ENCODE peak calls at places on chromosomes 11 and 22, in ten cellular contexts. One of them, this sample, is unnamed.

GRCh38 chr11:66874232-66874631 is 17.4 kb downstream of the LRFN4 start:
- DNase-seq in HCT116: no peak
- DNase-seq in esophagus muscularis mucosa: no peak
- DNase-seq in cardiac muscle cell: no peak
- DNase-seq in neuronal stem cell: no peak
- DNase-seq in IMR-90: no peak
- DNase-seq in psoas muscle: no peak
- DNase-seq in heart left ventricle: no peak
- DNase-seq in ovary: no peak
- DNase-seq in body of pancreas: no peak
- DNase-seq in this sample: no peak

GRCh38 chr11:95255523-95256165 is 24.6 kb upstream of the SESN3 start:
- DNase-seq in HCT116: no peak
- DNase-seq in esophagus muscularis mucosa: no peak
- DNase-seq in cardiac muscle cell: no peak
- DNase-seq in neuronal stem cell: no peak
- DNase-seq in IMR-90: no peak
- DNase-seq in psoas muscle: no peak
- DNase-seq in heart left ventricle: no peak
- DNase-seq in ovary: no peak
- DNase-seq in body of pancreas: no peak
- DNase-seq in this sample: no peak

GRCh38 chr11:61815790-61816735 is 740 bp downstream of the FADS1 start:
- DNase-seq in HCT116: peak; percentile 27
- DNase-seq in esophagus muscularis mucosa: no peak
- DNase-seq in cardiac muscle cell: peak; percentile 67
- DNase-seq in neuronal stem cell: peak; percentile 75
- DNase-seq in IMR-90: peak; percentile 60
- DNase-seq in psoas muscle: peak; percentile 74
- DNase-seq in heart left ventricle: peak; percentile 82
- DNase-seq in ovary: peak; percentile 81
- DNase-seq in body of pancreas: peak; percentile 53
- DNase-seq in this sample: peak; percentile 67

GRCh38 chr11:125451400-125452124 is 44.5 kb downstream of the FEZ1 start:
- DNase-seq in HCT116: no peak
- DNase-seq in esophagus muscularis mucosa: no peak
- DNase-seq in cardiac muscle cell: peak; percentile 87
- DNase-seq in neuronal stem cell: peak; percentile 76
- DNase-seq in IMR-90: peak; percentile 25
- DNase-seq in psoas muscle: peak; percentile 32
- DNase-seq in heart left ventricle: peak; percentile 69
- DNase-seq in ovary: peak; percentile 69
- DNase-seq in body of pancreas: peak; percentile 43
- DNase-seq in this sample: peak; percentile 90

GRCh38 chr11:100354736-100355135 is 332.4 kb upstream of the ARHGAP42 start:
- DNase-seq in HCT116: no peak
- DNase-seq in esophagus muscularis mucosa: no peak
- DNase-seq in cardiac muscle cell: no peak
- DNase-seq in neuronal stem cell: no peak
- DNase-seq in IMR-90: no peak
- DNase-seq in psoas muscle: no peak
- DNase-seq in heart left ventricle: no peak
- DNase-seq in ovary: no peak
- DNase-seq in body of pancreas: no peak
- DNase-seq in this sample: no peak

GRCh38 chr11:117670443-117670842 is 126.6 kb downstream of the DSCAML1 start:
- DNase-seq in HCT116: no peak
- DNase-seq in esophagus muscularis mucosa: no peak
- DNase-seq in cardiac muscle cell: no peak
- DNase-seq in neuronal stem cell: peak; percentile 36
- DNase-seq in IMR-90: no peak
- DNase-seq in psoas muscle: no peak
- DNase-seq in heart left ventricle: no peak
- DNase-seq in ovary: no peak
- DNase-seq in body of pancreas: no peak
- DNase-seq in this sample: no peak

GRCh38 chr22:20761536-20761935 is 12.4 kb upstream of the SERPIND1 start:
- DNase-seq in HCT116: no peak
- DNase-seq in esophagus muscularis mucosa: no peak
- DNase-seq in cardiac muscle cell: no peak
- DNase-seq in neuronal stem cell: no peak
- DNase-seq in IMR-90: peak; percentile 55
- DNase-seq in psoas muscle: no peak
- DNase-seq in heart left ventricle: no peak
- DNase-seq in ovary: no peak
- DNase-seq in body of pancreas: no peak
- DNase-seq in this sample: no peak

GRCh38 chr11:128467041-128467440 is 120.3 kb downstream of the ETS1 start:
- DNase-seq in HCT116: no peak
- DNase-seq in esophagus muscularis mucosa: peak; percentile 72
- DNase-seq in cardiac muscle cell: no peak
- DNase-seq in neuronal stem cell: no peak
- DNase-seq in IMR-90: no peak
- DNase-seq in psoas muscle: no peak
- DNase-seq in heart left ventricle: no peak
- DNase-seq in ovary: no peak
- DNase-seq in body of pancreas: no peak
- DNase-seq in this sample: no peak

GRCh38 chr11:445765-446588 is 4.1 kb upstream of the PTDSS2 start:
- DNase-seq in HCT116: no peak
- DNase-seq in esophagus muscularis mucosa: no peak
- DNase-seq in cardiac muscle cell: no peak
- DNase-seq in neuronal stem cell: no peak
- DNase-seq in IMR-90: no peak
- DNase-seq in psoas muscle: peak; percentile 15
- DNase-seq in heart left ventricle: no peak
- DNase-seq in ovary: peak; percentile 41
- DNase-seq in body of pancreas: no peak
- DNase-seq in this sample: no peak

GRCh38 chr22:42154731-42155543 is 24.3 kb upstream of the CYP2D6 start:
- DNase-seq in HCT116: no peak
- DNase-seq in esophagus muscularis mucosa: no peak
- DNase-seq in cardiac muscle cell: no peak
- DNase-seq in neuronal stem cell: no peak
- DNase-seq in IMR-90: no peak
- DNase-seq in psoas muscle: no peak
- DNase-seq in heart left ventricle: no peak
- DNase-seq in ovary: no peak
- DNase-seq in body of pancreas: no peak
- DNase-seq in this sample: no peak

GRCh38 chr22:49575703-49576081 is 252.0 kb downstream of the BRD1 start:
- DNase-seq in HCT116: no peak
- DNase-seq in esophagus muscularis mucosa: no peak
- DNase-seq in cardiac muscle cell: no peak
- DNase-seq in neuronal stem cell: no peak
- DNase-seq in IMR-90: no peak
- DNase-seq in psoas muscle: no peak
- DNase-seq in heart left ventricle: no peak
- DNase-seq in ovary: no peak
- DNase-seq in body of pancreas: no peak
- DNase-seq in this sample: peak; percentile 22

GRCh38 chr11:47917643-47918369 is 62.6 kb upstream of the PTPRJ start:
- DNase-seq in HCT116: peak; percentile 85
- DNase-seq in esophagus muscularis mucosa: peak; percentile 94
- DNase-seq in cardiac muscle cell: peak; percentile 65
- DNase-seq in neuronal stem cell: no peak
- DNase-seq in IMR-90: peak; percentile 98
- DNase-seq in psoas muscle: peak; percentile 68
- DNase-seq in heart left ventricle: peak; percentile 82
- DNase-seq in ovary: peak; percentile 89
- DNase-seq in body of pancreas: peak; percentile 90
- DNase-seq in this sample: no peak

GRCh38 chr11:77401486-77402217 is 72.2 kb downstream of the PAK1 start:
- DNase-seq in HCT116: no peak
- DNase-seq in esophagus muscularis mucosa: no peak
- DNase-seq in cardiac muscle cell: no peak
- DNase-seq in neuronal stem cell: no peak
- DNase-seq in IMR-90: no peak
- DNase-seq in psoas muscle: no peak
- DNase-seq in heart left ventricle: no peak
- DNase-seq in ovary: no peak
- DNase-seq in body of pancreas: no peak
- DNase-seq in this sample: no peak

GRCh38 chr22:23521442-23522113 is 58.5 kb downstream of the IGLL1 start:
- DNase-seq in HCT116: peak; percentile 46
- DNase-seq in esophagus muscularis mucosa: peak; percentile 95
- DNase-seq in cardiac muscle cell: peak; percentile 99
- DNase-seq in neuronal stem cell: peak; percentile 93
- DNase-seq in IMR-90: peak; percentile 75
- DNase-seq in psoas muscle: peak; percentile 86
- DNase-seq in heart left ventricle: peak; percentile 92
- DNase-seq in ovary: peak; percentile 96
- DNase-seq in body of pancreas: peak; percentile 94
- DNase-seq in this sample: peak; percentile 92

GRCh38 chr11:120139316-120140069 is 1.6 kb upstream of the TRIM29 start:
- DNase-seq in HCT116: no peak
- DNase-seq in esophagus muscularis mucosa: no peak
- DNase-seq in cardiac muscle cell: no peak
- DNase-seq in neuronal stem cell: no peak
- DNase-seq in IMR-90: no peak
- DNase-seq in psoas muscle: no peak
- DNase-seq in heart left ventricle: no peak
- DNase-seq in ovary: no peak
- DNase-seq in body of pancreas: no peak
- DNase-seq in this sample: no peak

GRCh38 chr11:83158965-83159900 is 2.3 kb downstream of the PCF11 start:
- DNase-seq in HCT116: no peak
- DNase-seq in esophagus muscularis mucosa: no peak
- DNase-seq in cardiac muscle cell: no peak
- DNase-seq in neuronal stem cell: no peak
- DNase-seq in IMR-90: no peak
- DNase-seq in psoas muscle: no peak
- DNase-seq in heart left ventricle: no peak
- DNase-seq in ovary: no peak
- DNase-seq in body of pancreas: no peak
- DNase-seq in this sample: no peak

GRCh38 chr11:72373163-72373562 is 61.2 kb downstream of the CLPB start:
- DNase-seq in HCT116: no peak
- DNase-seq in esophagus muscularis mucosa: no peak
- DNase-seq in cardiac muscle cell: no peak
- DNase-seq in neuronal stem cell: no peak
- DNase-seq in IMR-90: no peak
- DNase-seq in psoas muscle: no peak
- DNase-seq in heart left ventricle: no peak
- DNase-seq in ovary: no peak
- DNase-seq in body of pancreas: no peak
- DNase-seq in this sample: no peak

GRCh38 chr11:14645985-14646900 is 2.6 kb downstream of the PDE3B start:
- DNase-seq in HCT116: no peak
- DNase-seq in esophagus muscularis mucosa: no peak
- DNase-seq in cardiac muscle cell: no peak
- DNase-seq in neuronal stem cell: no peak
- DNase-seq in IMR-90: no peak
- DNase-seq in psoas muscle: no peak
- DNase-seq in heart left ventricle: no peak
- DNase-seq in ovary: no peak
- DNase-seq in body of pancreas: no peak
- DNase-seq in this sample: no peak
- H3K4me3 ChIP-seq in HCT116: peak overlapping the region; percentile 81
- H3K4me3 ChIP-seq in esophagus muscularis mucosa: peak overlapping the region; percentile 83
- H3K4me3 ChIP-seq in cardiac muscle cell: peak overlapping the region; percentile 82
- H3K4me3 ChIP-seq in neuronal stem cell: peak overlapping the region; percentile 88
- H3K4me3 ChIP-seq in IMR-90: no peak overlapping the region
- H3K4me3 ChIP-seq in psoas muscle: peak overlapping the region; percentile 87
- H3K4me3 ChIP-seq in heart left ventricle: peak overlapping the region; percentile 91
- H3K4me3 ChIP-seq in ovary: peak overlapping the region; percentile 15
- H3K4me3 ChIP-seq in body of pancreas: peak overlapping the region; percentile 6
- H3K4me3 ChIP-seq in this sample: no peak overlapping the region

DNA sequence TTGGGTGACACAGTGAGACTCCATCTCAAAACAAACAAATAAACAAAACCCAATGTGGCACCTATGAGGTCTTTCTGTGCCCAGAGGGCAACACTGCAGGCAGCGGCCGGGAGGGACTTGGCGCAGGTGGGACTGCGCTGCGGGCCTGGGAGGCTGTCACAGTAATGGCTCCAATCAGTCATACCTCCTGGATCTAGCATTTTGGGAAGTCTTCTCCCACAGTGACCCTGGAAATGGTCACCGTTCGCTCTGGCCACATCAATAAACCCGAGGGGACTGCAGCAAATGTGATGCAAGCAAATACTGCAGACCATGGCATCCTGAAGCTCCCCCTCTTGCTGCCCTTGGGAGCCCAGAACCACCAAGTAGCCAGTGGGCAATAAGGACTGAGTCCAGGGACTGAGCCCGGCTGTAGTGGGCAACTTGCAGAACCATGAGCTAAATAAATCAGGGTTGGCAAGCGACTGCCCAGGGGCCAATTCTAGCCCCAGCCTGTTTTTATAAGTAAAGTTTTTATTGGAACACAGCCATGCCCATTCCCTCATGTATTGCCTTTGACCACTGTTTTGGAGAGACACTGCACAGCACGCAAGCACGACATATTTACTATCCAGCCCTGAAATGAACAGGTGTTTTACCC is 15.4 kb downstream of the SHANK2 start:
- DNase-seq in HCT116: no peak
- DNase-seq in esophagus muscularis mucosa: no peak
- DNase-seq in cardiac muscle cell: no peak
- DNase-seq in neuronal stem cell: no peak
- DNase-seq in IMR-90: no peak
- DNase-seq in psoas muscle: no peak
- DNase-seq in heart left ventricle: no peak
- DNase-seq in ovary: no peak
- DNase-seq in body of pancreas: peak; percentile 3
- DNase-seq in this sample: peak; percentile 9
- H3K27me3 ChIP-seq in HCT116: no peaks in the 10 kb centered on the region
- H3K27me3 ChIP-seq in esophagus muscularis mucosa: no peaks in the 10 kb centered on the region
- H3K27me3 ChIP-seq in cardiac muscle cell: no peaks in the 10 kb centered on the region
- H3K27me3 ChIP-seq in neuronal stem cell: no peaks in the 10 kb centered on the region
- H3K27me3 ChIP-seq in IMR-90: no peaks in the 10 kb centered on the region
- H3K27me3 ChIP-seq in psoas muscle: no peaks in the 10 kb centered on the region
- H3K27me3 ChIP-seq in heart left ventricle: peaks cover 3% of the 10 kb centered on the region
- H3K27me3 ChIP-seq in ovary: no peaks in the 10 kb centered on the region
- H3K27me3 ChIP-seq in body of pancreas: no peaks in the 10 kb centered on the region
- H3K27me3 ChIP-seq in this sample: peaks cover 3% of the 10 kb centered on the region

GRCh38 chr11:129976371-129976770 is 26.3 kb downstream of the PRDM10 start:
- DNase-seq in HCT116: no peak
- DNase-seq in esophagus muscularis mucosa: no peak
- DNase-seq in cardiac muscle cell: no peak
- DNase-seq in neuronal stem cell: no peak
- DNase-seq in IMR-90: no peak
- DNase-seq in psoas muscle: no peak
- DNase-seq in heart left ventricle: no peak
- DNase-seq in ovary: no peak
- DNase-seq in body of pancreas: no peak
- DNase-seq in this sample: peak; percentile 32
- H3K27ac ChIP-seq in HCT116: no peak overlapping the region
- H3K27ac ChIP-seq in esophagus muscularis mucosa: no peak overlapping the region
- H3K27ac ChIP-seq in cardiac muscle cell: no peak overlapping the region
- H3K27ac ChIP-seq in neuronal stem cell: no peak overlapping the region
- H3K27ac ChIP-seq in IMR-90: no peak overlapping the region
- H3K27ac ChIP-seq in psoas muscle: no peak overlapping the region
- H3K27ac ChIP-seq in heart left ventricle: no peak overlapping the region
- H3K27ac ChIP-seq in ovary: no peak overlapping the region
- H3K27ac ChIP-seq in body of pancreas: no peak overlapping the region
- H3K27ac ChIP-seq in this sample: no peak overlapping the region

GRCh38 chr11:118911113-118911879 is 14.4 kb downstream of the BCL9L start:
- DNase-seq in HCT116: no peak
- DNase-seq in esophagus muscularis mucosa: no peak
- DNase-seq in cardiac muscle cell: no peak
- DNase-seq in neuronal stem cell: no peak
- DNase-seq in IMR-90: peak; percentile 52
- DNase-seq in psoas muscle: peak; percentile 44
- DNase-seq in heart left ventricle: no peak
- DNase-seq in ovary: peak; percentile 65
- DNase-seq in body of pancreas: no peak
- DNase-seq in this sample: no peak
- H3K4me3 ChIP-seq in HCT116: peak overlapping the region; percentile 58
- H3K4me3 ChIP-seq in esophagus muscularis mucosa: peak overlapping the region; percentile 48
- H3K4me3 ChIP-seq in cardiac muscle cell: no peak overlapping the region
- H3K4me3 ChIP-seq in neuronal stem cell: no peak overlapping the region
- H3K4me3 ChIP-seq in IMR-90: peak overlapping the region; percentile 16
- H3K4me3 ChIP-seq in psoas muscle: peak overlapping the region; percentile 64
- H3K4me3 ChIP-seq in heart left ventricle: peak overlapping the region; percentile 44
- H3K4me3 ChIP-seq in ovary: peak overlapping the region; percentile 49
- H3K4me3 ChIP-seq in body of pancreas: no peak overlapping the region
- H3K4me3 ChIP-seq in this sample: peak overlapping the region; percentile 48